ENCODE peak calls at places on chromosomes 16 and 17, in four cellular contexts. O, N, D and I are unnamed samples.

GRCh38 chr17:79201536-79202227 is 127.1 kb downstream of the ENGASE start:
- DNase-seq in O (no peak), D (no peak), N (no peak), I (no peak)

GRCh38 chr17:74281799-74282198 is 7.8 kb downstream of the DNAI2 start:
- DNase-seq in O (peak; percentile 63), D (no peak), N (no peak), I (no peak)

GRCh38 chr17:64938925-64939474 is 19.7 kb upstream of the LRRC37A3 start:
- DNase-seq in N (no peak), O (peak; percentile 93), D (no peak), I (peak; percentile 84)

GRCh38 chr17:48892940-48893645 is 506 bp downstream of the ATP5MC1 start:
- DNase-seq in D (no peak), N (no peak), O (no peak), I (no peak)

GRCh38 chr16:88370365-88370764 is 12.4 kb upstream of the ZNF469 start:
- DNase-seq in N (no peak), O (peak; percentile 43), D (no peak), I (no peak)

GRCh38 chr16:23829454-23829853 is 6.3 kb upstream of the PRKCB start:
- DNase-seq in D (no peak), N (no peak), O (no peak), I (no peak)

GRCh38 chr16:75529959-75530358 is 5.9 kb downstream of the CHST5 start:
- DNase-seq in O (no peak), N (no peak), D (no peak), I (peak; percentile 45)

GRCh38 chr17:54452666-54453348 is 447.8 kb upstream of the TOM1L1 start:
- DNase-seq in O (no peak), N (no peak), D (no peak), I (no peak)

GRCh38 chr17:19346351-19347255 is 15.9 kb downstream of the B9D1 start:
- DNase-seq in O (peak; percentile 65), N (peak; percentile 84), D (peak; percentile 50), I (peak; percentile 47)

GRCh38 chr17:28796062-28796461 is 46.5 kb downstream of the FAM222B start:
- DNase-seq in N (no peak), D (no peak), O (no peak), I (no peak)

GRCh38 chr17:45789874-45790273 is 5.8 kb downstream of the CRHR1 start:
- DNase-seq in N (no peak), O (no peak), D (no peak), I (no peak)

GRCh38 chr16:2776500-2777139 is 460 bp downstream of the ELOB start:
- DNase-seq in N (peak; percentile 43), D (peak; percentile 38), O (peak; percentile 88), I (peak; percentile 77)

GRCh38 chr16:70429888-70430666 is 8.8 kb downstream of the ST3GAL2 start:
- DNase-seq in O (no peak), N (no peak), D (no peak), I (no peak)

GRCh38 chr17:21034350-21035235 is 8.2 kb downstream of the USP22 start:
- DNase-seq in D (no peak), N (no peak), O (no peak), I (no peak)

GRCh38 chr16:56355221-56355620 is 70.1 kb downstream of the AMFR start:
- DNase-seq in N (peak; percentile 8), O (no peak), D (no peak), I (no peak)

GRCh38 chr16:6667393-6667792 is 665.3 kb upstream of the RBFOX1 start:
- DNase-seq in D (no peak), N (no peak), O (no peak), I (no peak)

GRCh38 chr17:1112875-1113274 is 66.9 kb downstream of the ABR start:
- DNase-seq in N (no peak), D (no peak), O (peak; percentile 41), I (no peak)

GRCh38 chr16:47448830-47449575 is 11.9 kb downstream of the ITFG1 start:
- DNase-seq in N (no peak), O (no peak), D (no peak), I (no peak)
- H3K4me3 ChIP-seq in N (no peak overlapping the region), O (no peak overlapping the region), D (no peak overlapping the region), I (no peak overlapping the region)

GRCh38 chr16:80337786-80338185 is 203.0 kb upstream of the DYNLRB2 start:
- DNase-seq in O (no peak), D (no peak), N (no peak), I (no peak)

GRCh38 chr16:80347002-80347401 is 193.8 kb upstream of the DYNLRB2 start:
- DNase-seq in N (no peak), O (no peak), D (no peak), I (no peak)

GRCh38 chr16:80344570-80344969 is 196.2 kb upstream of the DYNLRB2 start:
- DNase-seq in N (no peak), O (no peak), D (no peak), I (no peak)

GRCh38 chr16:80346160-80346632 is 194.6 kb upstream of the DYNLRB2 start:
- DNase-seq in O (no peak), D (no peak), N (no peak), I (no peak)

DNA sequence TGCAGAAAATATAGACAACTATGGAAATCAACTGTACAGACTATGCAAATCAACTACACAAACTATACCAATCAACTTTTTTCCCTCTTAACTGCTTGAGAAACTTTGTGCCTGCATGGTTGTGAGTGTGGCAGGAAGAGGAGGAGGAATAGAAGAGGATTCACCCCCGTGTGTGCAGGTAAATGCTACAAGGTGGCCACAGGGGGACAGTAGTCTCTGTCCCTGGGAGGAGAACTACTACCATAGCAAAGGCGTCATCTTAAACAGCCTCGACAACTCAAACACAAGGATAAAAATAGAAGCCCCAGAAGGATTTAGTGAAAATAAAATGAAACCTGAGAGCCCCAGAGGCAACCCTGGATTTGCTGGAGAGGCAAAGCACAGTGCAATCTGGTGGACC is 199.6 kb upstream of the DYNLRB2 start:
- DNase-seq in O (no peak), D (no peak), N (no peak), I (no peak)
- TF ChIP-seq CTCF in O (no peak), D (no peak), N (no peak), I (no peak)

DNA sequence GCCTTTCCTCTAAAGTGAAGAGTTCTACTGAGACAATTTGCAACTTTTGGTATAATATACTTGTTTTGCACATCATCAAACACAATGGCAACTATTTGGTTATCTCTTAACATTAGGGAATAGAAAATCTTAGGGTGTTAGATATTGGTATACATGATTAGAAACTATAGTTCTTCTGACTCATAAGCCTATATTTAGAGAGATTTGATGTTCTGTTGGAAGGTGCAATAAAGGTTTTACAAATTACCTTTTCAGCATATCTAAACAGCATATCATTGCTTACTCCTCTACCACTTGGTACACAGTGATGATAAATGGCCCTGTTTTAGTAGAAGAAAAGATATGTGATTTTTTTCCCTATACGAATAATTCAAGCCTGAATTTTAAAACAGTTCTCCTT is 6.2 kb downstream of the EVI2B start:
- DNase-seq in O (no peak), D (no peak), N (no peak), I (no peak)
- H3K4me3 ChIP-seq in O (peak overlapping the region; percentile 44), D (no peak overlapping the region), N (no peak overlapping the region), I (no peak overlapping the region)

GRCh38 chr17:33945641-33946546 is 309.2 kb upstream of the CCL2 start:
- DNase-seq in O (no peak), D (no peak), N (no peak), I (no peak)

GRCh38 chr17:33950061-33950460 is 305.0 kb upstream of the CCL2 start:
- DNase-seq in O (no peak), N (no peak), D (no peak), I (no peak)

GRCh38 chr17:33947762-33948161 is 307.3 kb upstream of the CCL2 start:
- DNase-seq in N (no peak), O (no peak), D (no peak), I (no peak)

GRCh38 chr17:33948299-33948698 is 306.8 kb upstream of the CCL2 start:
- DNase-seq in D (no peak), O (no peak), N (no peak), I (no peak)

GRCh38 chr17:33949100-33949499 is 306.0 kb upstream of the CCL2 start:
- DNase-seq in N (no peak), O (no peak), D (no peak), I (no peak)
- TF ChIP-seq CTCF in N (no peak), O (no peak), D (no peak), I (peak; percentile 25)

DNA sequence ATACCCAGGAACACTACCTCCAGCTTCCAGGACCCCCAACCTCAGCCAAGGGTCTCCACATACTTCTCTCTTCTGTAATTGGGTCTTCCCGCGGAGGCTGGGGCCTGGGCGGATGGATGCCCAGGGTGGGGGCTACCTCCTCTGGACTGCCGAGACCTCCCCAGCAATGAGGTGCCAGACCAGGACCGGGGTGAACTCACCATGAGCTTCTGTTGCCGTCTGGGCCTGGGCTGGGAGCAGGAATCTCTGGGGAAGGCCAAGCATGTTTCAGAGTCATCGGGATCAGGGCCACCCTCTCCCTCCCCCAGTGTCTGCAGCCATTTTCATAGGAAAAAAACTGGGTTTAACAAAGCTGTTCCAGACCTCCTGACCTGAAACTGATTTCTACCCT is 10.3 kb upstream of the BAHCC1 start:
- DNase-seq in N (peak; percentile 26), O (no peak), D (no peak), I (no peak)
- H3K4me3 ChIP-seq in N (no peak overlapping the region), O (no peak overlapping the region), D (peak overlapping the region; percentile 62), I (no peak overlapping the region)